ENCODE peak calls at places on chromosomes 11 and 22, in seven cellular contexts. T is PC-3, D is brain microvascular endothelial cell, R is body of pancreas, F is neural progenitor cell, E is uterus, O is adrenal gland. G is an unnamed sample.

GRCh38 chr11:76203131-76203925 is 3.0 kb downstream of the WNT11 start:
- DNase-seq in T (no peak), D (no peak), R (no peak), F (no peak), E (no peak), O (no peak), G (no peak)

GRCh38 chr11:1153951-1154487 is 3.7 kb upstream of the MUC5AC start:
- DNase-seq in T (peak; percentile 89), D (peak; percentile 88), R (peak; percentile 47), F (no peak), E (no peak), O (peak; percentile 96), G (no peak)

GRCh38 chr22:46969491-46969890 is 207.0 kb downstream of the TBC1D22A start:
- DNase-seq in T (no peak), D (no peak), R (no peak), F (no peak), E (no peak), O (no peak), G (no peak)

GRCh38 chr11:41282436-41282835 is 177.0 kb downstream of the LRRC4C start:
- DNase-seq in T (peak; percentile 56), D (no peak), R (no peak), F (peak; percentile 2), E (no peak), O (no peak), G (no peak)

GRCh38 chr11:2789331-2789730 is 89.5 kb upstream of the KCNQ1OT1 start:
- DNase-seq in T (no peak), D (no peak), R (no peak), F (no peak), E (no peak), O (peak; percentile 5), G (no peak)

GRCh38 chr22:44823396-44823795 is 71.0 kb downstream of the ARHGAP8 start:
- DNase-seq in T (no peak), D (no peak), R (no peak), F (no peak), E (no peak), O (no peak), G (no peak)

GRCh38 chr11:84390441-84391078 is 1104.4 kb upstream of the CCDC90B start:
- DNase-seq in T (peak; percentile 70), D (no peak), R (no peak), F (peak; percentile 54), E (no peak), O (no peak), G (no peak)

GRCh38 chr11:61725632-61726280 is 26.7 kb upstream of the MYRF start:
- DNase-seq in T (peak; percentile 64), D (peak; percentile 24), R (no peak), F (no peak), E (no peak), O (no peak), G (no peak)

GRCh38 chr11:103673773-103674172 is 362.7 kb upstream of the DDI1 start:
- DNase-seq in T (peak; percentile 19), D (no peak), R (no peak), F (no peak), E (no peak), O (no peak), G (no peak)

GRCh38 chr11:110147965-110148709 is 54.9 kb downstream of the ZC3H12C start:
- DNase-seq in T (peak; percentile 65), D (peak; percentile 87), R (no peak), F (no peak), E (no peak), O (no peak), G (no peak)

GRCh38 chr11:122709042-122709760 is 53.7 kb downstream of the UBASH3B start:
- DNase-seq in T (peak; percentile 85), D (peak; percentile 84), R (no peak), F (no peak), E (no peak), O (no peak), G (peak; percentile 68)

GRCh38 chr11:64096835-64097234 is 61.1 kb downstream of the FLRT1 start:
- DNase-seq in T (no peak), D (no peak), R (no peak), F (no peak), E (no peak), O (no peak), G (no peak)

GRCh38 chr11:8196749-8197148 is 27.9 kb upstream of the RIC3 start:
- DNase-seq in T (no peak), D (no peak), R (no peak), F (no peak), E (no peak), O (no peak), G (no peak)

GRCh38 chr11:790721-791564 is 1.1 kb upstream of the CEND1 start:
- DNase-seq in T (no peak), D (no peak), R (no peak), F (peak; percentile 63), E (no peak), O (no peak), G (no peak)

GRCh38 chr11:326842-327580 is 6.4 kb upstream of the IFITM3 start:
- DNase-seq in T (no peak), D (peak; percentile 59), R (peak; percentile 89), F (no peak), E (peak; percentile 88), O (peak; percentile 83), G (no peak)

GRCh38 chr11:34565417-34566208 is 52.0 kb upstream of the ELF5 start:
- DNase-seq in T (peak; percentile 12), D (no peak), R (no peak), F (peak; percentile 61), E (no peak), O (no peak), G (no peak)
- TF ChIP-seq CTCF in T (peak; percentile 61), D (peak; percentile 53), R (peak; percentile 24), F (peak; percentile 81), E (no peak), O (peak; percentile 20), G (peak; percentile 63)

DNA sequence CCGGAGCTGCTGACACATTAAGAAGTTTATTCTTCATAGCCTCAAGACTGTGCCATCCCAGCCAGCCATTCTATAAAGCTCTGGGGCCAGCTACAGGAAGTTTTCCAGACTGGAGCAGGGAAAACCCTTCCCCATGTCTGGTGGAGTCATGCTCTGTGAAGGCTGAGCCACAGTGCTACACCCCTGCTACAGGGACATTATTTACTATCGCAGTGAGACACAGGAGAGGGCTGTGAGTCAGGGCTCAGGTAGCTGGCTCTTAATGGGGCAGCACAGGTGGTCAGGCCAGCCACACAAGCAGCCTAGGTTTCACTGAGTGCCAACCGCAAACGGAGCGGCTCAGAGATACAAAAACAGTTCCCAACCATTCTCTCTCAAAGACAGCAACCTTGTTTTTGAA is 12.1 kb downstream of the HPS4 start:
- DNase-seq in T (peak; percentile 92), D (peak; percentile 52), R (no peak), F (no peak), E (no peak), O (no peak), G (peak; percentile 99)
- H3K27ac ChIP-seq in T (peak overlapping the region; percentile 77), D (peak overlapping the region; percentile 55), R (no peak overlapping the region), F (no peak overlapping the region), E (no peak overlapping the region), O (no peak overlapping the region), G (peak overlapping the region; percentile 96)

DNA sequence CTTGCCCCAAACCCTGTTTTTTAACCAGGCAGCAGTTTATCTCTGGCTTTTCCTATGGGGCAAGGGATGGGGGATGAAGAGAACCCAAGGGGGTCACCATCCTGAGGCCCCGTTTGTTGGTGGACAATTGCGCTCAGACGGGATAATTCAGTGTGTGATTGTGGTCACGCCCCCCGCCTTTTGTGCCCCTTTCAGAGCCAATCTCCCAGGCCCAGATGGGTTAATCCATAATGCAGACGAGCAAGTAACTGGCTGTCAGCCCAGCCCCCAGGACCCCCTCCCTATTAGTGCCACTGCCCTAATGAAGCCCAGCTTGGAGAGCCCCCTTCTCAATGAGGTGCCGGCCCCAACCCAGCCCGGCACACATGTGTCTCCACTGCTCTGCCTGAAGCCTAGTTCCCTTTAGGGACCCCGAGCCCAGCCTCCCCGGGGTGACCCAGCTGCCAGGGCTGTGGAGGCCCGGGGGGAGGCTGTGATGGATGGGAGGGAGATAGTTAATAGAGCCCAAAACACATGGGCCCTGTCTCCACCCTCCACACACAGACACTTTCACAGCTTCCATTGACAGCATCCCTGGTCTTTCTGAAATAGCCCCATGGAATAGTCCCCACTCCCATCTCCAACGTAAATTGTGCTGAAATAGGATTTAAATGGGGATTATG is 19.0 kb upstream of the ROBO3 start:
- DNase-seq in T (no peak), D (no peak), R (no peak), F (peak; percentile 82), E (no peak), O (no peak), G (no peak)
- H3K27me3 ChIP-seq in T (peaks cover 99% of the 10 kb centered on the region), D (peaks cover 81% of the 10 kb centered on the region), R (peaks cover 35% of the 10 kb centered on the region), F (peaks cover 27% of the 10 kb centered on the region), E (peaks cover 9% of the 10 kb centered on the region), O (peaks cover 85% of the 10 kb centered on the region), G (peaks cover 100% of the 10 kb centered on the region)

GRCh38 chr11:65216830-65217229 is 35.1 kb downstream of the CAPN1 start:
- DNase-seq in T (no peak), D (no peak), R (no peak), F (no peak), E (no peak), O (no peak), G (no peak)

GRCh38 chr11:65215441-65216076 is 33.8 kb downstream of the CAPN1 start:
- DNase-seq in T (no peak), D (no peak), R (no peak), F (no peak), E (no peak), O (no peak), G (no peak)

GRCh38 chr11:65219930-65220213 is 38.1 kb downstream of the CAPN1 start:
- DNase-seq in T (peak; percentile 17), D (no peak), R (no peak), F (no peak), E (no peak), O (no peak), G (no peak)

GRCh38 chr11:65218446-65218845 is 36.7 kb downstream of the CAPN1 start:
- DNase-seq in T (no peak), D (no peak), R (no peak), F (no peak), E (no peak), O (no peak), G (no peak)

GRCh38 chr11:65217441-65218423 is 36.0 kb downstream of the CAPN1 start:
- DNase-seq in T (no peak), D (no peak), R (no peak), F (no peak), E (no peak), O (no peak), G (no peak)
- TF ChIP-seq CTCF in T (no peak), D (no peak), R (no peak), F (peak; percentile 10), E (no peak), O (no peak), G (no peak)

GRCh38 chr11:131823772-131824171 is 453.4 kb downstream of the NTM start:
- DNase-seq in T (no peak), D (no peak), R (no peak), F (peak; percentile 50), E (no peak), O (no peak), G (no peak)

GRCh38 chr11:131833371-131833770 is 463.0 kb downstream of the NTM start:
- DNase-seq in T (no peak), D (no peak), R (no peak), F (no peak), E (no peak), O (no peak), G (no peak)

GRCh38 chr11:131824766-131825165 is 454.4 kb downstream of the NTM start:
- DNase-seq in T (no peak), D (peak; percentile 15), R (peak; percentile 44), F (no peak), E (no peak), O (no peak), G (no peak)

GRCh38 chr11:131829725-131830124 is 459.3 kb downstream of the NTM start:
- DNase-seq in T (no peak), D (no peak), R (no peak), F (no peak), E (no peak), O (no peak), G (no peak)

GRCh38 chr11:131827440-131827839 is 457.0 kb downstream of the NTM start:
- DNase-seq in T (no peak), D (no peak), R (no peak), F (no peak), E (no peak), O (no peak), G (no peak)
- H3K27ac ChIP-seq in T (no peak overlapping the region), D (no peak overlapping the region), R (no peak overlapping the region), F (no peak overlapping the region), E (no peak overlapping the region), O (no peak overlapping the region), G (no peak overlapping the region)